ENCODE peak calls at places on chromosomes 1 and 21, in ten cellular contexts. W is ovary, Y is A549, B is tibial nerve, E is sigmoid colon, M is K562, I is transverse colon, S is H1, N is upper lobe of left lung, U is SK-N-SH. G is an unnamed sample.
A peak's percentile ranks its signal among the peaks of the same experiment; 100 is the strongest.

GRCh38 chr1:8464987-8465386 is 147.1 kb downstream of the SLC45A1 start:
- DNase-seq in W (no peak), Y (peak; percentile 16), B (no peak), E (no peak), M (no peak), I (no peak), S (no peak), N (no peak), U (no peak), G (no peak)

GRCh38 chr1:220012259-220012658 is 34.0 kb downstream of the EPRS1 start:
- DNase-seq in W (no peak), Y (no peak), B (no peak), E (no peak), M (no peak), I (no peak), S (no peak), N (no peak), U (no peak), G (no peak)

GRCh38 chr1:9801909-9802308 is 21.9 kb downstream of the CLSTN1 start:
- DNase-seq in W (no peak), Y (no peak), B (no peak), E (no peak), M (no peak), I (no peak), S (no peak), N (no peak), U (no peak), G (no peak)

GRCh38 chr1:75797606-75798216 is 1.0 kb downstream of the MSH4 start:
- DNase-seq in W (no peak), Y (no peak), B (no peak), E (no peak), M (no peak), I (no peak), S (no peak), N (peak; percentile 15), U (no peak), G (no peak)

GRCh38 chr1:202664083-202664482 is 46.2 kb downstream of the SYT2 start:
- DNase-seq in W (no peak), Y (no peak), B (no peak), E (no peak), M (no peak), I (no peak), S (no peak), N (no peak), U (no peak), G (no peak)

GRCh38 chr1:220186752-220187151 is 85.5 kb downstream of the RAB3GAP2 start:
- DNase-seq in W (no peak), Y (no peak), B (no peak), E (no peak), M (no peak), I (no peak), S (no peak), N (no peak), U (no peak), G (no peak)

GRCh38 chr1:11728126-11728806 is 7.7 kb upstream of the AGTRAP start:
- DNase-seq in W (no peak), Y (no peak), B (no peak), E (no peak), M (no peak), I (no peak), S (no peak), N (no peak), U (no peak), G (no peak)

GRCh38 chr1:169103443-169103842 is 3.0 kb upstream of the ATP1B1 start:
- DNase-seq in W (no peak), Y (no peak), B (no peak), E (no peak), M (no peak), I (peak; percentile 88), S (no peak), N (peak; percentile 40), U (no peak), G (no peak)

GRCh38 chr1:17419626-17420328 is 19.7 kb downstream of the RCC2 start:
- DNase-seq in W (peak; percentile 67), Y (peak; percentile 36), B (peak; percentile 55), E (peak; percentile 83), M (peak; percentile 86), I (peak; percentile 73), S (peak; percentile 67), N (peak; percentile 96), U (peak; percentile 93), G (no peak)

GRCh38 chr1:112522621-112523020 is 13.9 kb downstream of the WNT2B start:
- DNase-seq in W (no peak), Y (no peak), B (no peak), E (no peak), M (no peak), I (no peak), S (no peak), N (no peak), U (no peak), G (no peak)

GRCh38 chr21:15722591-15723324 is 7.0 kb upstream of the USP25 start:
- DNase-seq in W (no peak), Y (no peak), B (no peak), E (no peak), M (no peak), I (no peak), S (no peak), N (no peak), U (no peak), G (no peak)

GRCh38 chr1:43994794-43995790 is 3.7 kb downstream of the CCDC24 start:
- DNase-seq in W (no peak), Y (peak; percentile 53), B (no peak), E (no peak), M (peak; percentile 89), I (peak; percentile 37), S (peak; percentile 39), N (peak; percentile 45), U (peak; percentile 71), G (no peak)

GRCh38 chr1:212302745-212303383 is 17.7 kb downstream of the PPP2R5A start:
- DNase-seq in W (no peak), Y (no peak), B (no peak), E (no peak), M (no peak), I (no peak), S (no peak), N (no peak), U (no peak), G (no peak)

GRCh38 chr1:151680812-151681211 is 35.8 kb downstream of the CELF3 start:
- DNase-seq in W (no peak), Y (peak; percentile 84), B (no peak), E (no peak), M (no peak), I (no peak), S (no peak), N (no peak), U (no peak), G (no peak)

GRCh38 chr1:58971629-58972140 is 187.8 kb upstream of the JUN start:
- DNase-seq in W (peak; percentile 34), Y (peak; percentile 19), B (no peak), E (peak; percentile 75), M (no peak), I (no peak), S (no peak), N (no peak), U (no peak), G (no peak)

GRCh38 chr1:158969855-158970254 is 38.5 kb downstream of the PYHIN1 start:
- DNase-seq in W (no peak), Y (no peak), B (no peak), E (no peak), M (no peak), I (no peak), S (no peak), N (no peak), U (no peak), G (no peak)

GRCh38 chr1:154616659-154617345 is 8.8 kb upstream of the ADAR start:
- DNase-seq in W (no peak), Y (no peak), B (no peak), E (no peak), M (peak; percentile 30), I (no peak), S (no peak), N (no peak), U (no peak), G (no peak)

GRCh38 chr1:201126832-201127754 is at the start of gene ASCL5:
- DNase-seq in W (no peak), Y (peak; percentile 53), B (no peak), E (no peak), M (no peak), I (peak; percentile 56), S (no peak), N (peak; percentile 72), U (peak; percentile 44), G (no peak)

DNA sequence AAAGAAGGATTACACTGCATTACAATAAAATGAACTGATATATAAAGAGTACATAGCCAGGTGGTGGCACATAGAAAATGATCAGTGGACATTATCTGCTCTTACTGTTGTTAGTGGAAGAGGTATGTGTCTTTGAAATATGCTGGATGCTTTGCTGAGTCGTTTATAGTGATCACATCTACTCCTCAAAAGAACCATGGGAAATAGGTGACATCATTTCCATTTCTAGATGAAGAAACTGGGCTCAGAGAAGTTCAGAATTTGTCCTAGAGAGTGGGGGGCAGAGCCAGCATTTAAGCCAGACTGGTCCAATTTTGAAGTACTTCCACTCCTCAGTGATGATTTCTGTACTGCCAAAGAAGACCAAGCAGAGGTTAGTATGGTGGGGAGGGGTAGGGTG is 34.0 kb upstream of the BACH1 start:
- DNase-seq in W (no peak), Y (no peak), B (no peak), E (no peak), M (no peak), I (no peak), S (no peak), N (no peak), U (no peak), G (no peak)
- TF ChIP-seq EP300 in W (no peak), Y (no peak), B (no peak), E (no peak), M (no peak), I (no peak), S (no peak), N (no peak), U (no peak), G (no peak)

GRCh38 chr1:228446849-228447248 is 30.2 kb upstream of the TRIM17 start:
- DNase-seq in W (no peak), Y (peak; percentile 18), B (no peak), E (no peak), M (no peak), I (no peak), S (no peak), N (peak; percentile 62), U (no peak), G (no peak)
- H3K27ac ChIP-seq in W (no peak overlapping the region), Y (no peak overlapping the region), B (no peak overlapping the region), E (no peak overlapping the region), M (no peak overlapping the region), I (no peak overlapping the region), S (no peak overlapping the region), N (no peak overlapping the region), U (no peak overlapping the region), G (no peak overlapping the region)

DNA sequence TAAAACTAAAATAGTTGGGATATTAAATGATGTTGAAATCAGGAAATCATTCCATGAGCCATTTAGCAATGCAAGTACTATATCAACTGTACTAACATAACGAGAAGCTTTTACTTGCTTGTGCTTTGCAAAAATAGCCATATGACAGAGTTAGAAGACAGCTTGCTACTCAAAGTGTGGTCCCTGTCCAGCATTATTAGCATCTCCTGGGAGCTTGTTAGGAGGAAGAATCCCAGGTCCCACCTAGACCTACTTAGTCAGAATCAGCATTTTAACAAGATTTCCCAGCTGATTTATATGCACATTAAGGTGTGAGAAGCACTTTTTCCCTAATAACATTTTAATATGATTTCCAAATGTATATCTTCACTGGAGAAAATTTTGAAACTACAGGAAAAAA is 4.7 kb downstream of the PRKACB start:
- DNase-seq in W (no peak), Y (no peak), B (no peak), E (no peak), M (no peak), I (no peak), S (no peak), N (no peak), U (no peak), G (no peak)
- H3K4me3 ChIP-seq in W (no peak overlapping the region), Y (no peak overlapping the region), B (no peak overlapping the region), E (no peak overlapping the region), M (no peak overlapping the region), I (no peak overlapping the region), S (no peak overlapping the region), N (no peak overlapping the region), U (no peak overlapping the region), G (no peak overlapping the region)

GRCh38 chr1:199591468-199591867 is 436.0 kb upstream of the NR5A2 start:
- DNase-seq in W (no peak), Y (no peak), B (no peak), E (no peak), M (no peak), I (no peak), S (no peak), N (no peak), U (no peak), G (no peak)
- TF ChIP-seq EP300 in W (no peak), Y (no peak), B (no peak), E (no peak), M (no peak), I (no peak), S (no peak), N (no peak), U (no peak), G (no peak)